ENCODE peak calls at places on chromosomes 5 and 9, in seven cellular contexts. N, P, Y, S, I, X and B are unnamed samples.

GRCh38 chr9:109910616-109911568 is 130.9 kb downstream of the PALM2AKAP2 start:
- DNase-seq in N (no peak), P (peak; percentile 60), Y (no peak), S (no peak), I (no peak), X (no peak), B (no peak)

GRCh38 chr9:88388203-88388885 is at the start of gene SPIN1:
- DNase-seq in N (peak; percentile 93), P (peak; percentile 87), Y (peak; percentile 73), S (peak; percentile 84), I (peak; percentile 35), X (peak; percentile 73), B (peak; percentile 95)

GRCh38 chr9:131235480-131235851 is 40.8 kb downstream of the FAM78A start:
- DNase-seq in N (no peak), P (no peak), Y (no peak), S (no peak), I (no peak), X (no peak), B (no peak)

GRCh38 chr5:61251874-61252642 is 80.0 kb upstream of the ZSWIM6 start:
- DNase-seq in N (peak; percentile 66), P (no peak), Y (no peak), S (no peak), I (no peak), X (no peak), B (no peak)

GRCh38 chr5:82349651-82350050 is 71.5 kb upstream of the RPS23 start:
- DNase-seq in N (no peak), P (peak; percentile 12), Y (peak; percentile 49), S (no peak), I (no peak), X (no peak), B (no peak)

GRCh38 chr5:61298580-61298979 is 33.5 kb upstream of the ZSWIM6 start:
- DNase-seq in N (no peak), P (no peak), Y (no peak), S (peak; percentile 60), I (no peak), X (no peak), B (no peak)

GRCh38 chr9:77678136-77678535 is 30.0 kb upstream of the GNA14 start:
- DNase-seq in N (no peak), P (no peak), Y (no peak), S (no peak), I (no peak), X (no peak), B (no peak)

GRCh38 chr5:156383510-156383909 is 56.5 kb downstream of the SGCD start:
- DNase-seq in N (no peak), P (no peak), Y (no peak), S (no peak), I (no peak), X (no peak), B (no peak)

GRCh38 chr9:138020795-138021182 is 143.2 kb downstream of the CACNA1B start:
- DNase-seq in N (no peak), P (no peak), Y (no peak), S (no peak), I (no peak), X (no peak), B (peak; percentile 67)

GRCh38 chr9:108468364-108468763 is 387.4 kb downstream of the ACTL7B start:
- DNase-seq in N (no peak), P (peak; percentile 38), Y (peak; percentile 53), S (no peak), I (peak; percentile 54), X (no peak), B (no peak)

GRCh38 chr5:106076655-106077054 is 1594.1 kb downstream of the EFNA5 start:
- DNase-seq in N (no peak), P (no peak), Y (no peak), S (no peak), I (no peak), X (no peak), B (no peak)

GRCh38 chr9:127899200-127899943 is at the start of gene ST6GALNAC6:
- DNase-seq in N (peak; percentile 87), P (peak; percentile 79), Y (peak; percentile 76), S (peak; percentile 78), I (no peak), X (no peak), B (no peak)

GRCh38 chr5:148499461-148499860 is 115.7 kb downstream of the FBXO38 start:
- DNase-seq in N (no peak), P (no peak), Y (no peak), S (no peak), I (no peak), X (no peak), B (no peak)

GRCh38 chr5:122907238-122907637 is 61.8 kb downstream of the SNX24 start:
- DNase-seq in N (no peak), P (no peak), Y (no peak), S (no peak), I (no peak), X (no peak), B (no peak)

GRCh38 chr9:124260769-124261603 is 3.2 kb downstream of the NEK6 start:
- DNase-seq in N (no peak), P (peak; percentile 57), Y (peak; percentile 91), S (peak; percentile 40), I (no peak), X (no peak), B (no peak)

GRCh38 chr5:52864376-52864775 is 76.7 kb downstream of the ITGA1 start:
- DNase-seq in N (no peak), P (no peak), Y (no peak), S (no peak), I (no peak), X (no peak), B (no peak)

GRCh38 chr9:93822229-93822628 is 132.9 kb downstream of the BARX1 start:
- DNase-seq in N (no peak), P (no peak), Y (no peak), S (no peak), I (no peak), X (no peak), B (no peak)

GRCh38 chr5:151717390-151717789 is 30.7 kb upstream of the SPARC start:
- DNase-seq in N (no peak), P (no peak), Y (no peak), S (no peak), I (no peak), X (no peak), B (no peak)

GRCh38 chr5:152077-152476 is 39.2 kb upstream of the LRRC14B start:
- DNase-seq in N (no peak), P (no peak), Y (no peak), S (no peak), I (no peak), X (no peak), B (no peak)

GRCh38 chr5:123163225-123163876 is 74.3 kb downstream of the PRDM6 start:
- DNase-seq in N (no peak), P (no peak), Y (no peak), S (no peak), I (no peak), X (no peak), B (no peak)

DNA sequence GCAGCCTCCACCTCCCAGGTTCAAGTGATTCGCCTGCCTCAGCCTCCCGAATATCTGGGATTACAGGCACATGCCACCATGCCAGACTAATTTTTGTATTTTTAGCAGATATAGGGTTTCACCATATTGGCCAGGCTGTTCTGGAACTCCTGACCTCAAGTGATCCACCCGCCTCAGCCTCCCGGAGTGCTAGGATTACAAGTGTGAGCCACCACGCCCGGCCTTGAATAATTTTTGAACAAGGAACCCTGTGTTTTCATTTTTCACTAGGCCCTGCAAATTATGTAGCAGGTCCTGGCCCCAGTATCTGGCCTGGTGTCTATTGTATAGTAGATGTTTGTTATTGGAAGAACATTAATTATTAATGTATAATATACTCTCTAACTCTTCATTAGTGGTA is 140.7 kb downstream of the PIK3R1 start:
- DNase-seq in N (no peak), P (no peak), Y (no peak), S (no peak), I (no peak), X (no peak), B (no peak)
- TF ChIP-seq CTCF in N (no peak), P (no peak), Y (no peak), S (no peak), I (no peak), X (no peak), B (no peak)

GRCh38 chr5:170297589-170298462 is at the start of gene LCP2:
- DNase-seq in N (no peak), P (no peak), Y (peak; percentile 75), S (no peak), I (no peak), X (no peak), B (no peak)
- TF ChIP-seq POLR2A in N (no peak), P (peak; percentile 27), Y (no peak), S (no peak), I (no peak), X (no peak), B (no peak)

DNA sequence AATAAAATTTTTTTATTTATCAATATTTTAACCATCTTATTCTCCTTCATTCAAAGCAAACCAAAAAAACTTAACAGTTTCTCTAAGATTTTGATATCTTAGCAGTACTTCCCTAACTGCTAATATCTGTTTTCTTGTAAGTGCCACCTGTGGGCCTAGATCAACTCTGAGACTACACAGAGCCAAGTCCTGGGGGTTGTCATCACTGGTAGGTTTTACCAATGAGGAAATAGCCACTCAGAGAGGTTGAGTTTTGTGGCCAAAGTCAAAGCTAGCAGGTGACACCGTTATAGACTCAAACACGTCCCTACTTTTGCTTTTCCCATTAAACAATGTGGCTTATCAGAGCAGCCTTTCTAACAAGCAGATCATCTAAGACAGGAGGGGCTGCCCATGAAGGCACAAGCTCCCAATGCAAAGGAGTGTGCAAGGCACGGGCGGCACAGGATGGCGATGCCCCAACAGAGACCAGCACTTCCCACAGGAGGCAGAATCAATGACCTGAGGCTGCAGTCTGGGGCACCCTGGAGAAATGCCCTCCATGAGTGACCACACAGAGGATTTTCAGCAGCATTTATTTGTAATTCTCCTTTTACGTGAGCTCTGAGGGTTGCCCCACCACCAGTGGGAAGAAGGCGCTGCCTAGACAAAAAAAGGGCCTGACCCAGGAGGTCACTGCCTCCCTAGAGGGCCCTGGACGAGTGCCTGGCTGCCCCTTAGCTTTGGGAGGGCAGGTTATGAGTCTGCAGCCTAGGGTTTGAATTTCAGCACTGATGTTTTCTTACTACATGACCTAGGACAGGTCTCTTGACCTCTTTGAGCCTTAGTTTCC is 7.4 kb downstream of the TBC1D2 start:
- DNase-seq in N (no peak), P (no peak), Y (peak; percentile 59), S (no peak), I (no peak), X (no peak), B (no peak)
- H3K4me3 ChIP-seq in N (no peak overlapping the region), P (no peak overlapping the region), Y (peak overlapping the region; percentile 34), S (no peak overlapping the region), I (no peak overlapping the region), X (no peak overlapping the region), B (no peak overlapping the region)

DNA sequence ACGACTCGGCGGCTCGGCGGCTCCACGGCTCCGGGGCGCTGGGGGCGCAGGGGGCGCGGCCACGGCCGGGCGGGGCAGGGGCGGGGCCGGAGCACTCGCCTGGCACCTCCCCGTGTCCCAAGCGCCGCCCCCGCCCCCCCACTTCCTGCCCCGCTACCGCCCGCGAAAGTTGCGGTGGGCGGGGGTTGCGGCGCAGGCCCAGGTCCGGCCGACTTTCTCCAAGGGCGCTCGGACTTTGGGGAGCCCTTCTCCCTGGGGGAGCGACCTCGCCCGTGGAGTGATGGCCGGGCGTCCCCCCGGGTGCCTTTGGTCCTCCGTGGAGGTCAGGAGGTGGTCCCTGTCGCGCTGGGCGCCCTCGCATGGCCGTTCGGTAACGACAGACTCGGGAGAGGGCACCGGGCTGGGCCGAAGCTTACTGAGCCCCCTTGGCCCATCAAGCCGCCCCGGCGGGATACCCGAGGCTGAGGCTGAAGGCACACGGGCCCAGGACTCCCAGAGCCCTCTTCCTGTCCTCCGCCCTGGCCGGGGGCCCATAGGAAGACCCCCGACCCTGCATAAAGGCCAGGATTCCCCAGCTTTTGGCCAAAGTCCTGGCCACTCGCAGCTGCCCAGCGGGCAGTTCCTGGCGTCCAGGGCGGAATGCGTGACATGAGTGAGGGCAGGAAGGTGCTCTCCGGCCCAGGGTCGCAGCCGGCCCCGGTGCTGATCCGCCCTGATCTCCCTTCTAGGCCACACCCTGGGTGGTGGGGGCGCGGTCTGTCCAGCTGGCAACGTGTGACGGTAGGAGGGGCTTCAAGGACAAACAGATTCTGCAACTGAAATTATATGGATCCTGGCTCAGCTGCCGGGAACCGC is 883 bp upstream of the VAV2 start:
- DNase-seq in N (peak; percentile 85), P (peak; percentile 92), Y (peak; percentile 74), S (peak; percentile 79), I (peak; percentile 43), X (peak; percentile 80), B (peak; percentile 88)
- TF ChIP-seq CTCF in N (peak; percentile 34), P (peak; percentile 16), Y (peak; percentile 34), S (no peak), I (peak; percentile 48), X (no peak), B (no peak)